ENCODE peak calls at places on chromosome 13, in nine cellular contexts. F is breast epithelium, J is right lobe of liver, W is endodermal cell, K is nephron progenitor cell, G is ovary, P is fibroblast of the aortic adventitia, X is activated B cell treated with CpG ODN at 0.5 μM for 24 hours, U is omental fat pad. C is an unnamed sample.

GRCh38 chr13:108993346-108993745 is 363.9 kb downstream of the MYO16 start:
- DNase-seq in F (no peak), J (no peak), W (no peak), K (no peak), G (no peak), P (no peak), X (no peak), U (no peak), C (no peak)

GRCh38 chr13:96696501-96696900 is 297.8 kb downstream of the OXGR1 start:
- DNase-seq in F (no peak), J (no peak), W (no peak), K (no peak), G (no peak), P (no peak), X (no peak), U (no peak), C (no peak)

GRCh38 chr13:114286808-114287207 is 5.4 kb downstream of the UPF3A start:
- DNase-seq in F (no peak), J (no peak), W (no peak), K (no peak), G (no peak), P (no peak), X (no peak), U (no peak), C (no peak)

GRCh38 chr13:111153977-111154332 is 38.8 kb downstream of the ARHGEF7 start:
- DNase-seq in F (no peak), J (peak), W (no peak), K (peak), G (no peak), P (no peak), X (no peak), U (peak), C (no peak)

GRCh38 chr13:57629391-57629804 is 2.1 kb upstream of the PCDH17 start:
- DNase-seq in F (peak), J (no peak), W (no peak), K (peak), G (no peak), P (peak), X (no peak), U (peak), C (peak)

GRCh38 chr13:50229935-50230334 is 214.7 kb downstream of the KCNRG start:
- DNase-seq in F (no peak), J (no peak), W (no peak), K (no peak), G (no peak), P (no peak), X (no peak), U (no peak), C (no peak)

GRCh38 chr13:97849305-97849704 is 104.2 kb upstream of the IPO5 start:
- DNase-seq in F (no peak), J (no peak), W (peak), K (no peak), G (no peak), P (peak), X (no peak), U (no peak), C (no peak)

GRCh38 chr13:35996360-35996759 is 134.8 kb downstream of the DCLK1 start:
- DNase-seq in F (no peak), J (no peak), W (no peak), K (no peak), G (no peak), P (no peak), X (no peak), U (no peak), C (no peak)

GRCh38 chr13:105979131-105979530 is 556.3 kb downstream of the EFNB2 start:
- DNase-seq in F (no peak), J (no peak), W (no peak), K (no peak), G (no peak), P (no peak), X (no peak), U (no peak), C (no peak)

GRCh38 chr13:44648392-44649117 is 72.4 kb upstream of the TSC22D1 start:
- DNase-seq in F (no peak), J (no peak), W (no peak), K (no peak), G (no peak), P (no peak), X (no peak), U (no peak), C (no peak)

GRCh38 chr13:66689037-66689619 is 541.0 kb downstream of the PCDH9 start:
- DNase-seq in F (no peak), J (no peak), W (no peak), K (no peak), G (no peak), P (peak), X (no peak), U (no peak), C (no peak)

GRCh38 chr13:33017410-33017929 is 1.2 kb downstream of the KL start:
- DNase-seq in F (no peak), J (peak), W (peak), K (peak), G (no peak), P (peak), X (no peak), U (no peak), C (peak)

GRCh38 chr13:27783111-27783510 is 9.2 kb upstream of the GSX1 start:
- DNase-seq in F (no peak), J (no peak), W (peak), K (no peak), G (no peak), P (peak), X (no peak), U (no peak), C (no peak)

GRCh38 chr13:98822238-98822606 is 69.8 kb upstream of the SLC15A1 start:
- DNase-seq in F (no peak), J (no peak), W (no peak), K (no peak), G (no peak), P (peak), X (no peak), U (no peak), C (no peak)

GRCh38 chr13:98405690-98406344 is 171.1 kb downstream of the STK24 start:
- DNase-seq in F (no peak), J (no peak), W (no peak), K (no peak), G (no peak), P (no peak), X (no peak), U (no peak), C (no peak)

GRCh38 chr13:106104281-106104901 is 431.1 kb downstream of the EFNB2 start:
- DNase-seq in F (no peak), J (no peak), W (no peak), K (no peak), G (no peak), P (peak), X (no peak), U (no peak), C (no peak)

GRCh38 chr13:32045963-32046785 is 14.6 kb downstream of the FRY start:
- DNase-seq in F (no peak), J (no peak), W (no peak), K (no peak), G (no peak), P (peak), X (no peak), U (no peak), C (no peak)

GRCh38 chr13:51397262-51397933 is 55.4 kb downstream of the INTS6 start:
- DNase-seq in F (no peak), J (no peak), W (peak), K (no peak), G (no peak), P (peak), X (no peak), U (no peak), C (no peak)

GRCh38 chr13:110323172-110323851 is 16.2 kb downstream of the COL4A2 start:
- DNase-seq in F (no peak), J (no peak), W (peak), K (no peak), G (no peak), P (peak), X (no peak), U (no peak), C (no peak)

GRCh38 chr13:112822851-112823250 is 133.0 kb downstream of the ATP11A start:
- DNase-seq in F (no peak), J (no peak), W (no peak), K (no peak), G (no peak), P (no peak), X (no peak), U (no peak), C (no peak)

GRCh38 chr13:34346626-34347025 is 528.7 kb downstream of the RFC3 start:
- DNase-seq in F (no peak), J (no peak), W (no peak), K (no peak), G (no peak), P (no peak), X (no peak), U (no peak), C (no peak)

GRCh38 chr13:27928805-27929753 is 9.3 kb downstream of the PDX1 start:
- DNase-seq in F (no peak), J (no peak), W (peak), K (no peak), G (no peak), P (no peak), X (no peak), U (no peak), C (no peak)

GRCh38 chr13:33717775-33718174 is 100.2 kb upstream of the RFC3 start:
- DNase-seq in F (no peak), J (no peak), W (no peak), K (no peak), G (no peak), P (peak), X (no peak), U (no peak), C (no peak)

GRCh38 chr13:21203132-21203531 is 26.7 kb downstream of the MRPL57 start:
- DNase-seq in F (no peak), J (no peak), W (no peak), K (no peak), G (no peak), P (no peak), X (no peak), U (no peak), C (no peak)

GRCh38 chr13:62502606-62503005 is 1087.0 kb upstream of the PCDH20 start:
- DNase-seq in F (no peak), J (no peak), W (no peak), K (no peak), G (no peak), P (no peak), X (no peak), U (no peak), C (no peak)

GRCh38 chr13:96090240-96091101 is 564 bp downstream of the HS6ST3 start:
- DNase-seq in F (no peak), J (no peak), W (peak), K (peak), G (peak), P (no peak), X (no peak), U (no peak), C (peak)

GRCh38 chr13:76792680-76793334 is 93.4 kb downstream of the KCTD12 start:
- DNase-seq in F (no peak), J (no peak), W (no peak), K (no peak), G (no peak), P (peak), X (no peak), U (no peak), C (no peak)

GRCh38 chr13:110319774-110320509 is 12.9 kb downstream of the COL4A2 start:
- DNase-seq in F (no peak), J (no peak), W (peak), K (no peak), G (no peak), P (peak), X (no peak), U (no peak), C (no peak)

GRCh38 chr13:75785130-75785529 is 149.0 kb downstream of the LMO7 start:
- DNase-seq in F (no peak), J (no peak), W (no peak), K (no peak), G (no peak), P (peak), X (no peak), U (no peak), C (no peak)

GRCh38 chr13:30577381-30577780 is 40.3 kb upstream of the USPL1 start:
- DNase-seq in F (no peak), J (no peak), W (no peak), K (no peak), G (no peak), P (peak), X (no peak), U (no peak), C (no peak)

DNA sequence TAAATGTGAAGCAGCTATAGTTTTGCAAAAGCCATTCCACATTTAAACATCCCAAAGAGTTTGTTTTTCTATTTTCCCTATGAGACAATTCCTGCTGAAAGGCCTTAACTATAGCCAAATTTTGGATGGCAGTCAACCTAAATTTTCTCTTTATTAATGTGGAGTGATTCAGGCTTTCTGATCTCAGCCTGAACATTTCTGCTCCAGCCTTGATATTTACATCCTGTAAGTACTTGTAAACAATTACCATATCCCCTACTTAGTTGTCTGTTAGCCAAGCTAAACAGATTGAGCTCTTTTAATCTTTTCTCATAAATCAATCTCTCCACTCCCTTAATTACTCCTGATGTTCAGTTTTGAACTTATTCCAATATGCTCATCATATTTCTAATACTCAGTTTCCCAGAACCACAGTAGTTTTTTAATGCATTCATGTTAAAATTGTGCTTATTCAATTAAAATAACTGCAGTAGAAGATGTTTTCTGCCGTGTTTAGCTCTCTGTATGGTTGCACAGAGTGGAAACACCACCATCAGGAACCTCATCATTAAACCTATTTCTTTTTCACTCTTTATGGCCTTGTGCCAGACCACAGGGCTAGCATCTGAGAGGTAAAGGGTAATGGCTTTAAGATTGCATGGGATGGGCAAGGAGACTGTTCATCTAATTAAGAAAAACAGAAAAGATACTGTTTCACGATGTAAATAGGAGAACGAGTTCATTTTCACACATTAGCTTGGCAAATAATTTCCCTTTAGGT is 1235.2 kb upstream of the SLC10A2 start:
- DNase-seq in F (no peak), J (no peak), W (no peak), K (no peak), G (no peak), P (no peak), X (no peak), U (no peak), C (no peak)
- TF ChIP-seq CTCF in F (no peak), J (no peak), W (no peak), K (no peak), G (no peak), P (no peak), X (no peak), U (no peak), C (no peak)

GRCh38 chr13:88005188-88005587 is 334.0 kb downstream of the SLITRK5 start:
- DNase-seq in F (no peak), J (no peak), W (no peak), K (no peak), G (no peak), P (no peak), X (no peak), U (no peak), C (no peak)
- TF ChIP-seq CTCF in F (no peak), J (no peak), W (peak), K (no peak), G (no peak), P (no peak), X (no peak), U (no peak), C (no peak)

GRCh38 chr13:46962286-46962941 is 65.6 kb upstream of the HTR2A start:
- DNase-seq in F (no peak), J (no peak), W (no peak), K (no peak), G (no peak), P (peak), X (no peak), U (no peak), C (no peak)
- TF ChIP-seq CTCF in F (no peak), J (peak), W (peak), K (peak), G (no peak), P (peak), X (no peak), U (no peak), C (peak)

DNA sequence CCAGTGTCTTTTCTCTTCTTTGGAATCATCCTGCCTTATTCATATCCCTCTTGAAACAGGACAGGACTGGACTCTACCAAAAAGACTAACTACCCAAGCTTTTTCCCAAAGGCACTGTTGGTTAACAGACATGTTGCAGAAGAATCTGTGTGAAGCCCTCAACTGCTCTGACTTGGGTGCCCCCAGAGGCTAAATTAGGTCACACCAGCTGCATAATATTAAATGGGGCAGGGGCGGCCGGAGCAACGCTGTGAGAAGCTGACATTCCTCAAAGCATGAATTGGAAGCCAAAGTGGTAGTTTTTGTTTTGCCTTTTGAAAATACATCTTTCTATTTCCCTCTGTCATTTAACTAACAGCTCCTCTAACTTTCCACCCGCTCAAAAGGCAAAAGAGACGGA is 185.9 kb downstream of the LHFPL6 start:
- DNase-seq in F (no peak), J (no peak), W (peak), K (peak), G (no peak), P (no peak), X (no peak), U (no peak), C (peak)
- TF ChIP-seq CTCF in F (no peak), J (no peak), W (peak), K (peak), G (no peak), P (peak), X (no peak), U (no peak), C (peak)

C was measured in neural crest cell.